ENCODE peak calls at places on chromosomes 13 and 19, in seven cellular contexts. Y is heart left ventricle; I is left ventricle myocardium inferior; S is A549; V is lung; K is neural progenitor cell; R is naive thymus-derived CD4-positive, alpha-beta T cell. B is an unnamed sample. For H3K4me1 and H3K9me3, the result is how much of the 10 kb centered on the place peaks cover.

GRCh38 chr13:67267136-67267535 is 37.0 kb upstream of the PCDH9 start:
- DNase-seq in Y (no peak), I (no peak), S (no peak), V (no peak), K (no peak), R (no peak), B (peak)

GRCh38 chr13:75489502-75490263 is 7.7 kb upstream of the TBC1D4 start:
- DNase-seq in Y (no peak), I (no peak), S (no peak), V (peak), K (no peak), R (no peak), B (no peak)

GRCh38 chr13:110443633-110444225 is 117.8 kb downstream of the RAB20 start:
- DNase-seq in Y (no peak), I (no peak), S (no peak), V (no peak), K (no peak), R (no peak), B (no peak)

GRCh38 chr13:75251188-75251587 is 230.8 kb downstream of the TBC1D4 start:
- DNase-seq in Y (no peak), I (no peak), S (no peak), V (no peak), K (no peak), R (no peak), B (no peak)

GRCh38 chr13:50798923-50799322 is 44.6 kb downstream of the DLEU7 start:
- DNase-seq in Y (no peak), I (no peak), S (no peak), V (no peak), K (no peak), R (no peak), B (no peak)

GRCh38 chr13:42424182-42424581 is 149.8 kb upstream of the TNFSF11 start:
- DNase-seq in Y (no peak), I (no peak), S (no peak), V (no peak), K (no peak), R (no peak), B (no peak)

GRCh38 chr19:43354305-43354627 is 780 bp downstream of the CD177 start:
- DNase-seq in Y (no peak), I (no peak), S (no peak), V (no peak), K (peak), R (no peak), B (peak)

GRCh38 chr19:41225238-41226052 is 6.4 kb downstream of the AXL start:
- DNase-seq in Y (peak), I (peak), S (peak), V (peak), K (peak), R (no peak), B (peak)

GRCh38 chr13:30373727-30374126 is 48.6 kb upstream of the UBE2L5 start:
- DNase-seq in Y (no peak), I (no peak), S (no peak), V (no peak), K (no peak), R (no peak), B (no peak)

GRCh38 chr19:13850910-13851753 is 25.8 kb upstream of the NANOS3 start:
- DNase-seq in Y (peak), I (peak), S (no peak), V (peak), K (no peak), R (peak), B (peak)

GRCh38 chr13:70162141-70162540 is 53.9 kb upstream of the KLHL1 start:
- DNase-seq in Y (no peak), I (no peak), S (no peak), V (no peak), K (peak), R (no peak), B (no peak)

GRCh38 chr13:36096411-36097184 is 34.6 kb downstream of the DCLK1 start:
- DNase-seq in Y (no peak), I (no peak), S (no peak), V (no peak), K (no peak), R (no peak), B (no peak)

GRCh38 chr13:32025730-32026129 is 5.8 kb upstream of the FRY start:
- DNase-seq in Y (no peak), I (no peak), S (no peak), V (no peak), K (peak), R (no peak), B (no peak)

GRCh38 chr13:71774863-71775262 is 92.1 kb downstream of the DACH1 start:
- DNase-seq in Y (no peak), I (no peak), S (no peak), V (no peak), K (no peak), R (no peak), B (no peak)

GRCh38 chr13:41554626-41555386 is 97.5 kb downstream of the RGCC start:
- DNase-seq in Y (no peak), I (no peak), S (no peak), V (no peak), K (no peak), R (no peak), B (no peak)

GRCh38 chr13:113170503-113170902 is 12.1 kb downstream of the PROZ start:
- DNase-seq in Y (no peak), I (no peak), S (no peak), V (no peak), K (no peak), R (no peak), B (no peak)

GRCh38 chr13:50334944-50335343 is 319.7 kb downstream of the KCNRG start:
- DNase-seq in Y (no peak), I (no peak), S (no peak), V (no peak), K (peak), R (no peak), B (no peak)

GRCh38 chr19:40523322-40524047 is 53.2 kb upstream of the SHKBP1 start:
- DNase-seq in Y (no peak), I (peak), S (peak), V (peak), K (peak), R (no peak), B (peak)

GRCh38 chr13:107956889-107957288 is 258.4 kb downstream of the LIG4 start:
- DNase-seq in Y (no peak), I (no peak), S (no peak), V (no peak), K (no peak), R (no peak), B (no peak)

GRCh38 chr19:58569943-58570670 is 3.0 kb downstream of the MZF1 start:
- DNase-seq in Y (peak), I (peak), S (no peak), V (no peak), K (no peak), R (no peak), B (no peak)

GRCh38 chr13:41696163-41697003 is 239.0 kb downstream of the RGCC start:
- DNase-seq in Y (no peak), I (no peak), S (peak), V (no peak), K (no peak), R (no peak), B (peak)

GRCh38 chr19:10346509-10346908 is 7.1 kb upstream of the ICAM3 start:
- DNase-seq in Y (no peak), I (no peak), S (no peak), V (peak), K (no peak), R (no peak), B (peak)

GRCh38 chr13:50379584-50379983 is 364.3 kb downstream of the KCNRG start:
- DNase-seq in Y (no peak), I (no peak), S (no peak), V (no peak), K (no peak), R (no peak), B (no peak)

GRCh38 chr19:29579308-29579910 is 26.7 kb upstream of the POP4 start:
- DNase-seq in Y (no peak), I (no peak), S (no peak), V (no peak), K (no peak), R (no peak), B (no peak)

GRCh38 chr13:113653264-113654174 is 4.5 kb downstream of the ATP4B start:
- DNase-seq in Y (peak), I (peak), S (no peak), V (no peak), K (no peak), R (no peak), B (no peak)

GRCh38 chr13:28475916-28476725 is 18.8 kb downstream of the FLT1 start:
- DNase-seq in Y (no peak), I (no peak), S (no peak), V (no peak), K (no peak), R (no peak), B (no peak)

GRCh38 chr13:97429681-97430081 is 4.3 kb upstream of the RAP2A start:
- DNase-seq in Y (no peak), I (no peak), S (no peak), V (no peak), K (no peak), R (no peak), B (peak)

GRCh38 chr13:111947026-111947810 is 119.7 kb upstream of the SOX1 start:
- DNase-seq in Y (no peak), I (no peak), S (no peak), V (no peak), K (no peak), R (no peak), B (no peak)

GRCh38 chr13:38350114-38350617 is 515 bp downstream of the UFM1 start:
- DNase-seq in Y (peak), I (peak), S (peak), V (peak), K (peak), R (peak), B (peak)

GRCh38 chr19:8665468-8666213 is 33.0 kb downstream of the ACTL9 start:
- DNase-seq in Y (no peak), I (no peak), S (no peak), V (no peak), K (no peak), R (no peak), B (no peak)
- H3K4me1 ChIP-seq in Y (under half), I (under half), S (under half), V (under half), K (under half), R (under half), B (under half)

DNA sequence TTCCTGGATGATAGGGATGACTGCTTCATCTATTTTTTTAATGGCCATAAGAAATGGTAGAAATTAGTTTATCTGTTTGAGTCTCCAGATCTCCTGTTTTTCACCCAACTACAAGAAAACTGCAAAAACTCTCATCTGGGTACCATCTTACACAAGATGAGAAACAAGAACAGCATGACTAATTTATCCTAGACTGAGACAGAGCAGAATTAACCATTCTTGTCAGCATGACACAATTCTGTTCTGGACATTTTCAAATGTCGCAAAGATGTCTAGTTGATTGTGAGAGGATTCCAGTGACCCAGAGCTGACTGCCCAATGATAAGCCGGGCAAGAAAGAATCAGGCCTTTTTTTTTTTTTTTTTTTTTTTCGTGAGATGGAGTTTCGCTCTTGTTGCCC is 12.8 kb downstream of the ZNF43 start:
- DNase-seq in Y (no peak), I (no peak), S (no peak), V (no peak), K (no peak), R (no peak), B (no peak)
- H3K9me3 ChIP-seq in Y (under half), I (under half), S (under half), V (under half), K (under half), R (under half), B (under half)

GRCh38 chr19:5843295-5843927 is 3.9 kb upstream of the FUT6 start:
- DNase-seq in Y (no peak), I (no peak), S (no peak), V (no peak), K (no peak), R (no peak), B (no peak)

GRCh38 chr19:5850189-5850588 is 1.1 kb downstream of the FUT3 start:
- DNase-seq in Y (no peak), I (no peak), S (no peak), V (no peak), K (no peak), R (no peak), B (no peak)

GRCh38 chr19:5839312-5840017 is at the start of gene FUT6:
- DNase-seq in Y (no peak), I (no peak), S (no peak), V (no peak), K (no peak), R (no peak), B (no peak)

GRCh38 chr19:5844456-5845433 is 5.2 kb upstream of the FUT6 start:
- DNase-seq in Y (no peak), I (no peak), S (no peak), V (no peak), K (no peak), R (no peak), B (no peak)
- H3K27ac ChIP-seq in Y (no peak), I (no peak), S (no peak), V (no peak), K (no peak), R (no peak), B (no peak)

DNA sequence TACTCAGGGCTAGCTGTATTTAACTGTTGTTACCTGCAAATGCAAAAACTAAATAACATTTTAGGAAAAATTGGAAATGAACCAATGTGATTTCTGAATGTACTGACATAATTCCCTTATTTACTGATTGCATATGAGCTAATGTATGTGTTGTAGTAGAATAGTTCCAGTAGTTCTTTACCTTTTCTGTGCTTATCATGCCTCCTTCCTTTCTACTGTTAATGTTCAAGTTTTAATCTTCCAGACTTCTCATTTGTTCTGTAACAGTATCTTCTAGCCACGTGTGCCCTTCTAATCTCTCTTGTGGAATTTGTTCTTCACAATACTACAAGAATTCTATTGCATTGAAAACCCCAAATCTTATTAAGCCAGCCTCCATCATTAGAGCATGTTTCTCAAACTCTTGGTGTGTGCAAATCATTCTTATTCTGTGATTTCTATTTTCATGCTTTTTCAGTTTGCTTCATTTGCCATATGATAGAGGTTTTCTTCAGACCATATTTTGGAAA is 17.7 kb downstream of the LSM14A start:
- DNase-seq in Y (no peak), I (no peak), S (no peak), V (no peak), K (no peak), R (no peak), B (peak)
- H3K4me1 ChIP-seq in Y (under half), I (half or more), S (half or more), V (under half), K (under half), R (under half), B (under half)

GRCh38 chr19:12782174-12782423 is 6.7 kb upstream of the HOOK2 start:
- DNase-seq in Y (no peak), I (no peak), S (no peak), V (peak), K (no peak), R (no peak), B (no peak)

GRCh38 chr19:12777217-12778019 is 2.1 kb upstream of the HOOK2 start:
- DNase-seq in Y (peak), I (peak), S (no peak), V (peak), K (peak), R (peak), B (peak)

GRCh38 chr19:12778020-12778904 is 2.9 kb upstream of the HOOK2 start:
- DNase-seq in Y (peak), I (peak), S (no peak), V (peak), K (peak), R (no peak), B (peak)

GRCh38 chr19:12778905-12779161 is 3.5 kb upstream of the HOOK2 start:
- DNase-seq in Y (no peak), I (no peak), S (no peak), V (no peak), K (no peak), R (no peak), B (no peak)

DNA sequence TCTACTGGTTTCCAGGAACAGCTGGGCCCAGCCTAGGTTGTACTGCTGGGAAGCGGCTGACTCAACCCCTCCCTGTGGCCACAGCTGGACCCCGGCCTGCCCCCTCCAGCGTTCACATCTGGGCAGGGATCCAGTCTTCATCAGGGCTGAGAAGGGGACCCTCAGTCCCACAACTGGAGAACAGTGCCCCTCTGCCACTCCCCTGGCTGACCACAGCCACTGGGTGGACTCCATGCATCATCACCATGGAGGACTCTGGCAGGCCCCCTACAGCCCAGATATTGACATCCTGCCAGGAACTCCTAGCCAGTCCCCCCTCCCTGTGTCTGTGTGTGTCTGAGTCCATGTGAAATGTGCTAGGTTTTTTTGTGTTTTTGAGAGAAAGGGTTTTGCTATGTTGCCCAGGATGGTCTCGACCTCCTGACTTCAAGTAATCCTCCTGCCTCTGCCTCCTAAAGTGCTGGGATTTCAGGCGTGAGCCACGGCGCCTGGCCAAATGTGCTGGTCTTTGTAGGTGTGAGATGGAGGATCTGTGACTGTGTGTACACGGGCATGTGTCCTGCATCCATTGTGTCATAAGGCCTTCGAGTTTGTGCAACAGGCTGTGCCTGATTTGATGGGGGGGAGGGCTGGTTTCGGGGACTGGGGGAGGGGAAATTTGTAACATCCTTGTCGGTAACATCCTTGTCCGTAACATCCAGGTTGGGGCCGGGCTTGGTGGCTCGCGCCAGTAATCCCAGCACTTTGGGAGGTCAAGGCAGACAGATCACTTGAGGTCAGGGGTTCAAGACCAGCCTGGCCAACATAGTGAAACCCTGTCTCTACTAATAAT is 4.0 kb upstream of the HOOK2 start:
- DNase-seq in Y (peak), I (peak), S (no peak), V (no peak), K (peak), R (no peak), B (peak)
- H3K9me3 ChIP-seq in Y (under half), I (under half), S (under half), V (under half), K (under half), R (under half), B (under half)

DNA sequence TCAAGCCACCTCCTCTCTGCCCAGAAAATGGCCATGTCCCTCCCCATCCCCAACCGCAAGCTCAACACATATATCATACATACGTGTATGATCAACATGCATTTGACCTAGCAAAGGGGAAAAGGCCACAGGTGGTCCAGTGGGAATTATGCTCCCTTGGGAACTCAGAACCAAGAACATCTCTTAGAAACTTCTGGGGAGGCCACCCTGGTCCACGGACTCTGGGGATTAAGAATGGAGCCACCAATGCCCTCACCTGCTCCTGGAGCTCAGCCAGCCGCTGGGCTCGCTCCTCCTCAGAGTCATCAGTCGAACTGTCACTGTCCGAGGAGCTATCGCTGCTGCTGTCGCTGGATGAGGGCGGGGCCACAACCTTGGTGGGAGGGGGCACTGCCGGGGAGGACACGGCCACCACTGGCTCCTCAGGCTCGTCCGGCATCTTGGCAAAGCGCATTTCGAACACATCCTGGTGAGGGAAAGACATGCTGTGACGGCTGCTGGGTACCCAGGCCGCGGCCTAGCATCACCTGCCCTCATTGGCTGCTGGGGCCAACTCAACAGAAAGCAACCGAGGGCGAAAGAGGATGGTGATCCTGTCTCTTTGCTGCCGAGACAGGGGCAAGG is 24.6 kb upstream of the EPHX3 start:
- DNase-seq in Y (no peak), I (no peak), S (no peak), V (no peak), K (no peak), R (no peak), B (no peak)
- H3K27ac ChIP-seq in Y (no peak), I (no peak), S (no peak), V (no peak), K (no peak), R (no peak), B (no peak)

DNA sequence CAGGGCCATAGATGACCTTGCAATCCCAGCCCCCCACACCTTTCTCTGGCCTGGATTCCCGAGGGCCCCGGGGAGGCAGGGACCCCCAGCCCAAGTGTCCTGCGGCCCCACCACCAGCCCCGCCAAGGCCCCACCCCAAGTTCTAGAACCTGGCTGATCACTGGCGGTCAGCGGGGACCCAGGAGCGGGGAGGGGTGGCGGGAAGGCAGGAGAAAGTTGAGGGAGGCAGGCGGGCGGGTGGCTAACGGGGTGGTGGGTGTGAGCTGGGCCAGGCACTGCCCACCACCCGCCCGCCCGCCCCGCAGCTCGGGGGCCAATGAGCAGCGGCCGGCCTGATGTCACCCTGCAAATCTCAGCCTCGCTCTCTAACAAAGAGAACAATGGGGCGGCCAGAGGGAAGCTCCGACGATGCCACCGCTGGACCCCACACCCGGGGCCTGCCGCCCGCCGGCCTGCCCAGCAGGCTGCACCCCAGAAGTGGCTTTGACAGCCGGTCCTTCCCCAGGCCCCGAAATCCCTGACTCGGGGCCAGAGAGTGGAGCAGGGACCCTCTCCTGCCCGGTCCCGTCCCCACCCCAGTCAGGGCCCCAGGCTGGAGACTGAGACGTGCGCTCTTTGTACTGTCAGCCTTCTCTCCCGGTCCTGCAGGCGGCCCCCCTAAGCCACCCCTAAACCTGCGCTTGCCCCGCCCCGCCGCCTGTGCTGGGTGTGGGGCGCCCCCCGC is 1.6 kb downstream of the MEX3D start:
- DNase-seq in Y (peak), I (peak), S (peak), V (peak), K (peak), R (no peak), B (peak)
- H3K4me1 ChIP-seq in Y (under half), I (under half), S (under half), V (under half), K (under half), R (under half), B (under half)

B was measured in cardiac muscle cell.